ENCODE peak calls at places on chromosomes 5 and 9, in nine cellular contexts. L is posterior cingulate gyrus; Q is non-pigmented ciliary epithelial cell; C is mesendoderm; W is iPS-NIHi11; A is RWPE1; Y is head of caudate nucleus; V is HuH-7; S is CD4-positive, alpha-beta memory T cell. U is an unnamed sample.

GRCh38 chr9:16030513-16031185 is 477.8 kb downstream of the CCDC171 start:
- DNase-seq in L (no peak), Q (peak), C (peak), W (peak), A (peak), Y (no peak), V (no peak), S (no peak), U (peak)

GRCh38 chr9:84966876-84967830 is 297.6 kb downstream of the NTRK2 start:
- DNase-seq in L (no peak), Q (no peak), C (peak), W (peak), A (no peak), Y (peak), V (no peak), S (no peak), U (no peak)

GRCh38 chr5:1285141-1285540 is 9.7 kb downstream of the TERT start:
- DNase-seq in L (peak), Q (no peak), C (no peak), W (no peak), A (no peak), Y (no peak), V (no peak), S (no peak), U (no peak)

GRCh38 chr9:136700309-136700708 is 12.1 kb upstream of the DIPK1B start:
- DNase-seq in L (no peak), Q (no peak), C (no peak), W (no peak), A (no peak), Y (no peak), V (no peak), S (no peak), U (no peak)

GRCh38 chr5:94618029-94618492 is 343 bp downstream of the KIAA0825 start:
- DNase-seq in L (peak), Q (peak), C (peak), W (peak), A (peak), Y (peak), V (peak), S (peak), U (no peak)

GRCh38 chr5:124742983-124743533 is 3.4 kb downstream of the ZNF608 start:
- DNase-seq in L (no peak), Q (no peak), C (peak), W (no peak), A (peak), Y (no peak), V (no peak), S (no peak), U (no peak)

GRCh38 chr9:119366909-119367690 is 2.1 kb downstream of the BRINP1 start:
- DNase-seq in L (no peak), Q (no peak), C (peak), W (no peak), A (no peak), Y (no peak), V (no peak), S (no peak), U (no peak)

GRCh38 chr5:176732306-176732705 is 78.1 kb upstream of the UNC5A start:
- DNase-seq in L (peak), Q (no peak), C (no peak), W (no peak), A (no peak), Y (no peak), V (no peak), S (no peak), U (no peak)

GRCh38 chr9:95031711-95032461 is 285.6 kb downstream of the FANCC start:
- DNase-seq in L (no peak), Q (no peak), C (no peak), W (no peak), A (no peak), Y (no peak), V (no peak), S (no peak), U (no peak)

GRCh38 chr5:68267044-68267443 is 51.5 kb downstream of the PIK3R1 start:
- DNase-seq in L (no peak), Q (no peak), C (peak), W (no peak), A (no peak), Y (no peak), V (no peak), S (no peak), U (no peak)

GRCh38 chr5:147822686-147823491 is 8.6 kb downstream of the SPINK1 start:
- DNase-seq in L (peak), Q (peak), C (peak), W (peak), A (peak), Y (peak), V (no peak), S (no peak), U (peak)

U was measured in skeletal muscle cell.